ENCODE peak calls at places on chromosomes 12 and 14, in seven cellular contexts. T is transverse colon, B is K562, Q is uterus, F is hepatocyte, Z is mesenchymal stem cell, O is cardiac muscle cell. H is an unnamed sample. For H3K27me3, the result is how much of the 10 kb centered on the place peaks cover.

GRCh38 chr14:101561145-101561896 is at the start of gene DIO3:
- DNase-seq in T (peak), B (no peak), Q (peak), F (peak), Z (no peak), O (peak), H (no peak)

GRCh38 chr14:99599440-99599839 is 4.6 kb downstream of the CCDC85C start:
- DNase-seq in T (no peak), B (no peak), Q (no peak), F (no peak), Z (no peak), O (no peak), H (no peak)

GRCh38 chr12:50765325-50765911 is 1.5 kb downstream of the ATF1 start:
- DNase-seq in T (peak), B (peak), Q (no peak), F (peak), Z (peak), O (peak), H (peak)

GRCh38 chr14:95490127-95490526 is 26.3 kb downstream of the SYNE3 start:
- DNase-seq in T (no peak), B (no peak), Q (no peak), F (no peak), Z (no peak), O (no peak), H (no peak)

GRCh38 chr12:101076940-101077351 is 133.1 kb downstream of the SLC5A8 start:
- DNase-seq in T (no peak), B (no peak), Q (no peak), F (no peak), Z (peak), O (peak), H (peak)

GRCh38 chr12:110249716-110250225 is 31.3 kb upstream of the ATP2A2 start:
- DNase-seq in T (peak), B (no peak), Q (no peak), F (peak), Z (no peak), O (peak), H (no peak)

GRCh38 chr12:93144109-93144508 is 215.0 kb upstream of the EEA1 start:
- DNase-seq in T (no peak), B (no peak), Q (no peak), F (no peak), Z (no peak), O (no peak), H (peak)

GRCh38 chr12:7459973-7460372 is 16.0 kb upstream of the CD163L1 start:
- DNase-seq in T (no peak), B (no peak), Q (no peak), F (no peak), Z (no peak), O (no peak), H (no peak)

GRCh38 chr12:45670339-45671065 is 59.0 kb upstream of the ARID2 start:
- DNase-seq in T (no peak), B (no peak), Q (no peak), F (no peak), Z (no peak), O (peak), H (peak)

GRCh38 chr12:103865151-103865730 is 24.2 kb upstream of the NT5DC3 start:
- DNase-seq in T (no peak), B (no peak), Q (no peak), F (no peak), Z (no peak), O (no peak), H (peak)

GRCh38 chr14:91111443-91111842 is 2.4 kb upstream of the DGLUCY start:
- DNase-seq in T (no peak), B (no peak), Q (no peak), F (no peak), Z (no peak), O (no peak), H (peak)

GRCh38 chr12:642633-643477 is 20.4 kb downstream of the NINJ2 start:
- DNase-seq in T (peak), B (peak), Q (peak), F (peak), Z (peak), O (peak), H (no peak)

GRCh38 chr14:100842799-100843198 is 16.9 kb downstream of the MEG3 start:
- DNase-seq in T (no peak), B (no peak), Q (peak), F (peak), Z (peak), O (peak), H (peak)

GRCh38 chr12:5459051-5459782 is 27.3 kb downstream of the NTF3 start:
- DNase-seq in T (no peak), B (no peak), Q (no peak), F (no peak), Z (no peak), O (no peak), H (no peak)

GRCh38 chr12:54478270-54478669 is 4.9 kb upstream of the GTSF1 start:
- DNase-seq in T (no peak), B (no peak), Q (no peak), F (no peak), Z (no peak), O (no peak), H (no peak)
- H3K4me3 ChIP-seq in T (no peak), B (no peak), Q (no peak), F (no peak), Z (no peak), O (no peak), H (no peak)

GRCh38 chr12:53699673-53700015 is 23.8 kb upstream of the ATP5MC2 start:
- DNase-seq in T (no peak), B (no peak), Q (no peak), F (no peak), Z (no peak), O (no peak), H (no peak)
- H3K27me3 ChIP-seq in T (half or more), B (half or more), Q (under half), F (half or more), Z (half or more), O (half or more), H (under half)

GRCh38 chr14:36657409-36658090 is 4.1 kb upstream of the PAX9 start:
- DNase-seq in T (no peak), B (no peak), Q (no peak), F (peak), Z (peak), O (no peak), H (no peak)
- H3K4me3 ChIP-seq in T (no peak), B (no peak), Q (peak), F (no peak), Z (peak), O (no peak), H (peak)

GRCh38 chr12:48216785-48217184 is 13.7 kb upstream of the OR10AD1 start:
- DNase-seq in T (no peak), B (no peak), Q (no peak), F (no peak), Z (peak), O (peak), H (no peak)
- H3K27me3 ChIP-seq in T (under half), B (under half), Q (under half), F (under half), Z (under half), O (under half), H (under half)

GRCh38 chr12:79643821-79644220 is 46.9 kb downstream of the PAWR start:
- DNase-seq in T (no peak), B (no peak), Q (no peak), F (no peak), Z (no peak), O (no peak), H (peak)
- H3K4me3 ChIP-seq in T (no peak), B (no peak), Q (no peak), F (no peak), Z (no peak), O (no peak), H (no peak)

GRCh38 chr12:63942464-63943241 is 98.2 kb downstream of the SRGAP1 start:
- DNase-seq in T (no peak), B (no peak), Q (no peak), F (no peak), Z (no peak), O (no peak), H (no peak)
- H3K27me3 ChIP-seq in T (under half), B (under half), Q (under half), F (under half), Z (under half), O (under half), H (under half)

GRCh38 chr14:49853572-49854375 is 1.2 kb upstream of the NEMF start:
- DNase-seq in T (peak), B (no peak), Q (peak), F (peak), Z (peak), O (peak), H (peak)
- H3K4me3 ChIP-seq in T (peak), B (no peak), Q (peak), F (no peak), Z (peak), O (peak), H (no peak)